ENCODE peak calls at places on chromosome 11, in nine cellular contexts. K is body of pancreas, S is breast epithelium, I is uterus, W is adrenal gland, A is heart left ventricle, H is prostate gland, C is lower leg skin, O is H1. R is an unnamed sample.

GRCh38 chr11:16632295-16633200 is 105.9 kb upstream of the C11orf58 start:
- DNase-seq in A (peak; percentile 47), I (no peak), C (no peak), W (no peak), K (no peak), H (no peak), O (peak; percentile 55), S (no peak), R (no peak)

GRCh38 chr11:3971756-3972404 is 116.4 kb downstream of the STIM1 start:
- DNase-seq in H (no peak), C (no peak), I (no peak), S (no peak), A (no peak), O (no peak), W (no peak), K (no peak), R (no peak)

GRCh38 chr11:68707527-68707926 is 23.2 kb downstream of the GAL start:
- DNase-seq in A (no peak), I (no peak), C (no peak), H (no peak), O (no peak), S (no peak), W (no peak), K (no peak), R (no peak)

GRCh38 chr11:12232819-12233601 is 122.6 kb downstream of the MICAL2 start:
- DNase-seq in A (no peak), I (no peak), K (no peak), H (no peak), O (no peak), S (no peak), W (no peak), C (no peak), R (peak; percentile 49)

GRCh38 chr11:57513911-57514537 is 1.5 kb downstream of the SLC43A1 start:
- DNase-seq in C (no peak), I (peak; percentile 41), H (peak; percentile 51), K (peak; percentile 77), W (peak; percentile 60), A (peak; percentile 74), S (no peak), O (no peak), R (no peak)

GRCh38 chr11:134261626-134262488 is 8.5 kb downstream of the ACAD8 start:
- DNase-seq in W (no peak), H (no peak), I (no peak), C (no peak), S (no peak), A (no peak), K (peak; percentile 37), O (peak; percentile 72), R (no peak)

GRCh38 chr11:62857541-62857982 is 18.2 kb upstream of the WDR74 start:
- DNase-seq in K (no peak), H (no peak), S (no peak), I (no peak), O (no peak), W (no peak), C (no peak), A (no peak), R (no peak)

GRCh38 chr11:12137938-12138731 is 27.7 kb downstream of the MICAL2 start:
- DNase-seq in W (no peak), O (no peak), A (no peak), H (no peak), I (peak; percentile 85), C (no peak), S (no peak), K (no peak), R (peak; percentile 84)

GRCh38 chr11:3164138-3164539 is 971 bp downstream of the OSBPL5 start:
- DNase-seq in O (no peak), K (peak; percentile 7), W (no peak), C (no peak), A (peak; percentile 58), I (no peak), H (no peak), S (no peak), R (no peak)

GRCh38 chr11:134453441-134453840 is 41.4 kb upstream of the B3GAT1 start:
- DNase-seq in O (no peak), W (no peak), A (no peak), K (no peak), S (no peak), C (no peak), H (no peak), I (no peak), R (no peak)

GRCh38 chr11:78982377-78982925 is 407.8 kb upstream of the NARS2 start:
- DNase-seq in H (no peak), W (no peak), K (no peak), O (no peak), C (no peak), S (no peak), A (no peak), I (no peak), R (no peak)

GRCh38 chr11:33062137-33062536 is 22.8 kb downstream of the TCP11L1 start:
- DNase-seq in I (no peak), C (no peak), W (no peak), K (no peak), A (no peak), S (no peak), H (no peak), O (no peak), R (no peak)

GRCh38 chr11:5690736-5691135 is 1.1 kb downstream of the TRIM22 start:
- DNase-seq in S (no peak), W (no peak), K (no peak), I (no peak), C (no peak), H (no peak), O (no peak), A (peak; percentile 41), R (no peak)

GRCh38 chr11:59145534-59145933 is 2.9 kb downstream of the FAM111A start:
- DNase-seq in A (no peak), W (no peak), K (no peak), H (no peak), S (no peak), O (no peak), I (no peak), C (no peak), R (no peak)

GRCh38 chr11:63321723-63322122 is 47.9 kb upstream of the SLC22A9 start:
- DNase-seq in O (no peak), A (no peak), K (no peak), C (no peak), S (no peak), H (no peak), W (no peak), I (no peak), R (no peak)

GRCh38 chr11:125939081-125939521 is 6.7 kb upstream of the VSIG10L2 start:
- DNase-seq in A (no peak), C (no peak), O (peak; percentile 42), S (no peak), K (no peak), I (no peak), H (no peak), W (no peak), R (no peak)

GRCh38 chr11:36509265-36509664 is 807 bp downstream of the TRAF6 start:
- DNase-seq in O (no peak), C (no peak), K (peak; percentile 42), S (no peak), H (no peak), A (no peak), I (no peak), W (no peak), R (no peak)

GRCh38 chr11:2523821-2524391 is 79.1 kb downstream of the KCNQ1 start:
- DNase-seq in K (peak; percentile 5), C (peak; percentile 7), A (peak; percentile 58), I (no peak), W (peak; percentile 23), H (no peak), S (no peak), O (no peak), R (no peak)

GRCh38 chr11:123197711-123198110 is 2.7 kb upstream of the CLMP start:
- DNase-seq in K (no peak), H (no peak), C (no peak), W (no peak), O (no peak), S (no peak), A (no peak), I (no peak), R (peak; percentile 43)

GRCh38 chr11:14304601-14305000 is 54.4 kb downstream of the RRAS2 start:
- DNase-seq in S (no peak), K (no peak), W (no peak), C (no peak), A (no peak), H (no peak), I (no peak), O (no peak), R (no peak)

GRCh38 chr11:14305649-14306048 is 53.3 kb downstream of the RRAS2 start:
- DNase-seq in S (no peak), H (no peak), W (no peak), K (no peak), C (no peak), I (no peak), A (no peak), O (no peak), R (no peak)

GRCh38 chr11:14306481-14306880 is 52.5 kb downstream of the RRAS2 start:
- DNase-seq in I (no peak), C (no peak), H (no peak), A (no peak), W (no peak), O (no peak), K (no peak), S (no peak), R (no peak)

GRCh38 chr11:14299921-14300320 is 59.1 kb downstream of the RRAS2 start:
- DNase-seq in O (no peak), H (no peak), I (no peak), S (no peak), W (no peak), K (no peak), C (no peak), A (no peak), R (no peak)

GRCh38 chr11:14300661-14301304 is 58.2 kb downstream of the RRAS2 start:
- DNase-seq in K (peak; percentile 63), H (peak; percentile 42), S (no peak), O (no peak), W (peak; percentile 73), A (no peak), C (peak; percentile 50), I (peak; percentile 36), R (peak; percentile 39)
- TF ChIP-seq POLR2A in K (no peak), H (no peak), S (no peak), O (no peak), W (no peak), A (no peak), C (no peak), I (no peak), R (no peak)

GRCh38 chr11:64887757-64888405 is 9.5 kb upstream of the EHD1 start:
- DNase-seq in W (peak; percentile 86), S (peak; percentile 83), C (no peak), K (peak; percentile 85), A (peak; percentile 94), I (peak; percentile 69), O (peak; percentile 98), H (peak; percentile 64), R (peak; percentile 72)
- TF ChIP-seq POLR2A in W (no peak), S (no peak), C (no peak), K (no peak), A (no peak), I (peak; percentile 26), O (no peak), H (no peak), R (no peak)

GRCh38 chr11:103441021-103441420 is 331.8 kb downstream of the DYNC2H1 start:
- DNase-seq in W (no peak), A (no peak), I (no peak), C (no peak), O (no peak), K (no peak), S (no peak), H (no peak), R (no peak)
- TF ChIP-seq POLR2A in W (no peak), A (no peak), I (no peak), C (no peak), O (no peak), K (no peak), S (no peak), H (no peak), R (no peak)

GRCh38 chr11:35139883-35140282 is 912 bp downstream of the CD44 start:
- DNase-seq in A (no peak), I (no peak), C (no peak), S (no peak), W (no peak), O (no peak), H (peak; percentile 34), K (peak; percentile 55), R (no peak)
- TF ChIP-seq POLR2A in A (no peak), I (no peak), C (no peak), S (no peak), W (no peak), O (no peak), H (no peak), K (no peak), R (no peak)